ENCODE peak calls at places on chromosomes 16 and 17, in ten cellular contexts. J is activated CD8-positive, alpha-beta T cell treated with anti-CD3 and anti-CD28 coated beads for 36 hours; H is hepatocyte; Y is COR-L47; Q is T-helper 2 cell; F is dorsolateral prefrontal cortex; P is activated naive CD4-positive, alpha-beta T cell; V is HS-27A; S is T-helper 17 cell; O is RPMI7951. N is an unnamed sample.

GRCh38 chr17:42586514-42587230 is 9.1 kb upstream of the PSMC3IP start:
- DNase-seq in J (no peak), H (no peak), Y (no peak), Q (no peak), F (no peak), P (no peak), V (no peak), S (no peak), O (no peak), N (no peak)

GRCh38 chr16:54815177-54815576 is 115.5 kb upstream of the IRX5 start:
- DNase-seq in J (no peak), H (no peak), Y (no peak), Q (no peak), F (no peak), P (no peak), V (no peak), S (no peak), O (no peak), N (no peak)

GRCh38 chr17:41777579-41778188 is 8.8 kb downstream of the JUP start:
- DNase-seq in J (no peak), H (peak), Y (peak), Q (no peak), F (peak), P (no peak), V (no peak), S (no peak), O (peak), N (peak)

GRCh38 chr16:89723279-89724250 is 2.2 kb downstream of the ZNF276 start:
- DNase-seq in J (peak), H (no peak), Y (no peak), Q (peak), F (peak), P (peak), V (no peak), S (peak), O (peak), N (no peak)

GRCh38 chr16:57823836-57824235 is 21.5 kb upstream of the KIFC3 start:
- DNase-seq in J (no peak), H (no peak), Y (no peak), Q (no peak), F (no peak), P (no peak), V (no peak), S (no peak), O (peak), N (peak)

GRCh38 chr17:65013613-65014391 is 42.7 kb downstream of the GNA13 start:
- DNase-seq in J (peak), H (peak), Y (no peak), Q (no peak), F (no peak), P (no peak), V (no peak), S (no peak), O (peak), N (no peak)

GRCh38 chr17:69511244-69511643 is 96.7 kb downstream of the MAP2K6 start:
- DNase-seq in J (no peak), H (no peak), Y (no peak), Q (no peak), F (no peak), P (no peak), V (no peak), S (no peak), O (peak), N (no peak)

GRCh38 chr17:77182205-77182604 is 41.4 kb downstream of the SEC14L1 start:
- DNase-seq in J (no peak), H (no peak), Y (no peak), Q (no peak), F (no peak), P (no peak), V (no peak), S (no peak), O (no peak), N (no peak)

GRCh38 chr16:58339452-58339938 is 44.7 kb upstream of the PRSS54 start:
- DNase-seq in J (no peak), H (no peak), Y (peak), Q (no peak), F (peak), P (no peak), V (no peak), S (no peak), O (peak), N (no peak)

GRCh38 chr16:3945751-3946603 is 65.5 kb upstream of the CREBBP start:
- DNase-seq in J (no peak), H (peak), Y (no peak), Q (no peak), F (no peak), P (no peak), V (peak), S (no peak), O (peak), N (no peak)

GRCh38 chr17:63568563-63568962 is 18.3 kb downstream of the DCAF7 start:
- DNase-seq in J (no peak), H (no peak), Y (no peak), Q (no peak), F (no peak), P (no peak), V (no peak), S (no peak), O (no peak), N (no peak)